ENCODE peak calls at places on chromosomes 11 and 22, in eight cellular contexts. E, R, Q, Z, J, L, K and U are unnamed samples.

GRCh38 chr22:49838771-49839717 is 11.4 kb upstream of the BRD1 start:
- DNase-seq in E (no peak), R (peak), Q (peak), Z (no peak), J (no peak), L (no peak), K (peak), U (no peak)

GRCh38 chr11:2833938-2834892 is 51.4 kb downstream of the CDKN1C start:
- DNase-seq in E (no peak), R (no peak), Q (peak), Z (no peak), J (no peak), L (no peak), K (no peak), U (no peak)

GRCh38 chr11:11662578-11662977 is 40.8 kb upstream of the GALNT18 start:
- DNase-seq in E (no peak), R (no peak), Q (no peak), Z (no peak), J (no peak), L (no peak), K (no peak), U (no peak)

GRCh38 chr11:11374358-11375148 is 21.5 kb upstream of the CSNK2A3 start:
- DNase-seq in E (no peak), R (no peak), Q (no peak), Z (no peak), J (no peak), L (no peak), K (no peak), U (no peak)

GRCh38 chr11:96189351-96189750 is 153.6 kb downstream of the MAML2 start:
- DNase-seq in E (no peak), R (peak), Q (no peak), Z (no peak), J (no peak), L (no peak), K (no peak), U (no peak)

GRCh38 chr11:119352857-119353260 is 6.4 kb upstream of the MFRP start:
- DNase-seq in E (no peak), R (no peak), Q (peak), Z (no peak), J (no peak), L (no peak), K (peak), U (no peak)

GRCh38 chr22:26445577-26446275 is 16.7 kb downstream of the ASPHD2 start:
- DNase-seq in E (no peak), R (no peak), Q (no peak), Z (no peak), J (no peak), L (no peak), K (peak), U (no peak)

GRCh38 chr11:69167916-69168691 is 12.4 kb downstream of the SMIM38 start:
- DNase-seq in E (no peak), R (no peak), Q (no peak), Z (no peak), J (no peak), L (no peak), K (no peak), U (no peak)

GRCh38 chr11:114162719-114163123 is 103.2 kb downstream of the ZBTB16 start:
- DNase-seq in E (peak), R (no peak), Q (peak), Z (peak), J (no peak), L (peak), K (no peak), U (no peak)

GRCh38 chr11:123166095-123166559 is 28.9 kb downstream of the CLMP start:
- DNase-seq in E (no peak), R (peak), Q (peak), Z (no peak), J (peak), L (no peak), K (peak), U (peak)

GRCh38 chr11:106271686-106272085 is 194.2 kb downstream of the AASDHPPT start:
- DNase-seq in E (no peak), R (no peak), Q (no peak), Z (no peak), J (no peak), L (no peak), K (no peak), U (no peak)

GRCh38 chr11:35419713-35420333 is 465 bp upstream of the SLC1A2 start:
- DNase-seq in E (no peak), R (no peak), Q (peak), Z (no peak), J (peak), L (no peak), K (peak), U (no peak)

GRCh38 chr11:75264356-75264755 is 23.8 kb downstream of the TPBGL start:
- DNase-seq in E (no peak), R (no peak), Q (peak), Z (no peak), J (no peak), L (no peak), K (no peak), U (no peak)

GRCh38 chr11:60871378-60872061 is 4.2 kb downstream of the ZP1 start:
- DNase-seq in E (no peak), R (peak), Q (no peak), Z (no peak), J (no peak), L (no peak), K (no peak), U (no peak)

GRCh38 chr11:118437046-118437735 is 899 bp downstream of the KMT2A start:
- DNase-seq in E (no peak), R (peak), Q (peak), Z (peak), J (peak), L (no peak), K (peak), U (no peak)

GRCh38 chr11:119421941-119422504 is 949 bp downstream of the THY1 start:
- DNase-seq in E (no peak), R (no peak), Q (no peak), Z (no peak), J (peak), L (no peak), K (peak), U (no peak)

GRCh38 chr11:130644187-130644586 is 195.7 kb downstream of the ADAMTS15 start:
- DNase-seq in E (no peak), R (no peak), Q (no peak), Z (no peak), J (no peak), L (no peak), K (peak), U (peak)

GRCh38 chr11:32497951-32498350 is 62.6 kb upstream of the WT1 start:
- DNase-seq in E (no peak), R (no peak), Q (no peak), Z (no peak), J (no peak), L (no peak), K (no peak), U (no peak)

GRCh38 chr11:121553806-121554205 is 101.0 kb upstream of the SORL1-AS1 start:
- DNase-seq in E (peak), R (no peak), Q (no peak), Z (no peak), J (no peak), L (no peak), K (no peak), U (no peak)

GRCh38 chr11:65170058-65170534 is at the start of gene SPDYC:
- DNase-seq in E (no peak), R (no peak), Q (peak), Z (no peak), J (no peak), L (no peak), K (peak), U (no peak)
- H3K4me3 ChIP-seq in E (no peak), R (no peak), Q (no peak), Z (no peak), J (peak), L (no peak), K (no peak), U (no peak)

GRCh38 chr11:44746894-44747293 is 20.1 kb downstream of the TSPAN18 start:
- DNase-seq in E (no peak), R (no peak), Q (no peak), Z (no peak), J (no peak), L (no peak), K (no peak), U (no peak)

GRCh38 chr11:44749160-44749559 is 22.4 kb downstream of the TSPAN18 start:
- DNase-seq in E (no peak), R (no peak), Q (no peak), Z (no peak), J (no peak), L (no peak), K (no peak), U (no peak)

GRCh38 chr11:44748606-44749005 is 21.8 kb downstream of the TSPAN18 start:
- DNase-seq in E (no peak), R (no peak), Q (no peak), Z (no peak), J (no peak), L (no peak), K (no peak), U (no peak)

GRCh38 chr11:44747339-44747738 is 20.6 kb downstream of the TSPAN18 start:
- DNase-seq in E (no peak), R (peak), Q (no peak), Z (no peak), J (no peak), L (no peak), K (no peak), U (no peak)

GRCh38 chr11:44747836-44748235 is 21.1 kb downstream of the TSPAN18 start:
- DNase-seq in E (no peak), R (no peak), Q (no peak), Z (no peak), J (no peak), L (no peak), K (no peak), U (no peak)
- H3K4me3 ChIP-seq in E (no peak), R (no peak), Q (no peak), Z (no peak), J (no peak), L (no peak), K (no peak), U (no peak)

DNA sequence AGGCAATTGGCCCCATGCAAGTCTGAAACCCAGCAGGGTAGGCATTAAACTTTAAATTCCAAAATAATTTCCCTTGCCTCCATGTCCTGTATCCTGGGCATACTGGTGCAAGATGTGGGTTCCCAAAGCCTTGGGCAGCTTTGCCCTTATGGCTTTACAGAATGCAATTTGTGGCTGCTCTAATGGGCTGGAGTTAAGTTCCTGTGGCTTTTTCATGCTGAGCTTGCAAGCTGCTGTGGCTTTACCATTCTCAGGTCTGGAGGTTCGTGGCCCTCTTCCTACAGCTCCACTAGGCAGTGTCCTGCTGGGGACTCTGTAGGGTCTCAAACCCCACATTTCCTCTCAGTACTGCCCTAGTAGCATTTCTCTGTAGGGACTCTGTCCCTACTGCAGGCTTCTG is 15.0 kb upstream of the BIRC3 start:
- DNase-seq in E (no peak), R (no peak), Q (no peak), Z (no peak), J (no peak), L (no peak), K (no peak), U (no peak)
- H3K4me3 ChIP-seq in E (no peak), R (peak), Q (no peak), Z (no peak), J (no peak), L (no peak), K (no peak), U (no peak)

DNA sequence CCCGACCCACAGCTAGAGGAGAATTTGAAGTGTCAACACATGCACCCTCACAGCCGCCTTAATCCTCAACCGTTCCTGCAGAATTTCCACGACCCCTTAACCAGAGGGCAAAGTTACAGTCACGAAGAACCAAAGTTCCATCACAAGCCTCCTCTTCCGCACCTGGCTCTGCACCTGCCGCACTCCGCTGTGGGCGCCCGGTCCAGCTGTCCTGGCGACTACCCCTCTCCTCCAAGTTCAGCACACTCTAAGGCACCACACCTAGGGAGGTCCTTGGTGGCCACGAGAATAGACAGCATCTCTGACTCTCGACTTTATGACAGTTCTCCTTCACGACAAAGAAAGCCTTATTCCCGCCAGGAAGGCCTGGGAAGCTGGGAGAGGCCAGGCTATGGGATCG is 71.8 kb downstream of the ZC3H12C start:
- DNase-seq in E (no peak), R (no peak), Q (no peak), Z (no peak), J (no peak), L (no peak), K (no peak), U (no peak)
- H3K4me3 ChIP-seq in E (no peak), R (no peak), Q (no peak), Z (no peak), J (no peak), L (no peak), K (no peak), U (no peak)

DNA sequence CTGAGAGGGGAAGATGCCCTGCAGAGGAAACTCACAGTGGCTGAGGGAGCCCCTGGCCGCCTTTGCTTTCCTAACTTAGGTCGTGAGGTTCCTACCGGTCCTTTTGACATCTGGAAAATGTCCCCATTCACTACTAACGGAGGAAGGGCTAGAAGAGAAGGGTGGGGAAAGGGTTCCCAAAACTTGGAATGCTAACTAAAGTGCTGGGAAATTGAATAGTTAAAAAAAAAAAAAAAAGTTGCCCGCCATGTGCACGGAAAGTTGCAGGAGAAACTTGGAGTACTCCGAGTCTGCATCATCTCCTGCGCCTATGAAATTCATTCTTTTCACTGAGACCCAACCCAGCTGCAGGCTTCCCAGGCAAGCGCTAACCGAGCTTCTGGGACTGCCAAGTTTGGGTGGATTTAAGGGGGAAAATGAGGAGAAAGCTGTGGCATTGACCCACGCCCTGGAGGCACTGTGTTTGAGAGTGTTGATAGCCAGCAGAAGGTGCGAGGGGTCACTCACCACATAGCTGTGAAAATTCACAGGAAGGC is 854 bp downstream of the TIMP3 start:
- DNase-seq in E (no peak), R (no peak), Q (no peak), Z (no peak), J (no peak), L (no peak), K (no peak), U (no peak)
- H3K4me3 ChIP-seq in E (no peak), R (no peak), Q (peak), Z (peak), J (peak), L (peak), K (peak), U (peak)

GRCh38 chr11:79486239-79486984 is 45.6 kb upstream of the TENM4 start:
- DNase-seq in E (no peak), R (no peak), Q (no peak), Z (no peak), J (no peak), L (no peak), K (peak), U (no peak)
- H3K4me3 ChIP-seq in E (no peak), R (no peak), Q (no peak), Z (no peak), J (no peak), L (no peak), K (no peak), U (no peak)